ENCODE peak calls at places on chromosome 18, in seven cellular contexts. P is neuronal stem cell, I is IMR-90, J is H9, M is mesendoderm, K is H1, O is trophoblast cell. H is an unnamed sample.

GRCh38 chr18:48338915-48339314 is 70.3 kb downstream of the ZBTB7C start:
- DNase-seq in I (no peak), K (no peak), J (no peak), P (no peak), O (no peak), M (no peak), H (no peak)

GRCh38 chr18:3305354-3305762 is 43.4 kb downstream of the MYL12B start:
- DNase-seq in O (peak), P (no peak), K (no peak), M (no peak), J (no peak), I (peak), H (peak)

GRCh38 chr18:36672437-36673344 is 156.1 kb downstream of the TPGS2 start:
- DNase-seq in K (no peak), O (no peak), P (no peak), J (no peak), I (peak), M (no peak), H (peak)

GRCh38 chr18:8177330-8178016 is 431.8 kb upstream of the RAB12 start:
- DNase-seq in I (peak), M (peak), O (peak), P (no peak), K (no peak), J (peak), H (peak)

GRCh38 chr18:3624818-3625716 is 175.1 kb downstream of the TGIF1 start:
- DNase-seq in I (peak), M (peak), J (no peak), P (no peak), K (no peak), O (peak), H (peak)

GRCh38 chr18:3604626-3605408 is 154.8 kb downstream of the TGIF1 start:
- DNase-seq in J (no peak), M (peak), O (peak), P (no peak), I (peak), K (no peak), H (peak)

GRCh38 chr18:62663731-62664336 is 51.5 kb upstream of the PHLPP1 start:
- DNase-seq in M (peak), K (no peak), I (peak), J (no peak), P (no peak), O (peak), H (peak)

GRCh38 chr18:8367217-8367988 is 241.8 kb upstream of the RAB12 start:
- DNase-seq in I (no peak), J (peak), O (peak), P (peak), K (peak), M (peak), H (peak)

GRCh38 chr18:69261436-69261835 is 139.3 kb upstream of the DOK6 start:
- DNase-seq in O (no peak), M (no peak), K (no peak), J (no peak), I (no peak), P (peak), H (no peak)

GRCh38 chr18:13305326-13305725 is 86.8 kb downstream of the LDLRAD4 start:
- DNase-seq in K (no peak), I (no peak), M (no peak), J (no peak), O (no peak), P (no peak), H (no peak)
- H3K4ac ChIP-seq in K (no peak), I (no peak), M (no peak), J (no peak), O (no peak), P (no peak), H (no peak)

GRCh38 chr18:74294526-74294925 is 2.8 kb upstream of the CYB5A start:
- DNase-seq in K (no peak), M (no peak), J (no peak), O (peak), P (no peak), I (no peak), H (no peak)

GRCh38 chr18:74303306-74303705 is 11.5 kb upstream of the CYB5A start:
- DNase-seq in K (no peak), I (no peak), O (no peak), M (no peak), J (no peak), P (no peak), H (no peak)

GRCh38 chr18:74303936-74304335 is 11.7 kb upstream of the C18orf63 start:
- DNase-seq in K (no peak), M (no peak), J (no peak), I (peak), O (peak), P (no peak), H (no peak)

GRCh38 chr18:74299746-74300145 is 8.0 kb upstream of the CYB5A start:
- DNase-seq in M (no peak), I (peak), J (no peak), K (no peak), O (no peak), P (no peak), H (no peak)

GRCh38 chr18:74299162-74299561 is 7.4 kb upstream of the CYB5A start:
- DNase-seq in I (no peak), J (no peak), K (no peak), P (no peak), O (no peak), M (no peak), H (no peak)
- H3K4me2 ChIP-seq in I (no peak), J (no peak), K (no peak), P (no peak), O (no peak), M (no peak), H (no peak)

DNA sequence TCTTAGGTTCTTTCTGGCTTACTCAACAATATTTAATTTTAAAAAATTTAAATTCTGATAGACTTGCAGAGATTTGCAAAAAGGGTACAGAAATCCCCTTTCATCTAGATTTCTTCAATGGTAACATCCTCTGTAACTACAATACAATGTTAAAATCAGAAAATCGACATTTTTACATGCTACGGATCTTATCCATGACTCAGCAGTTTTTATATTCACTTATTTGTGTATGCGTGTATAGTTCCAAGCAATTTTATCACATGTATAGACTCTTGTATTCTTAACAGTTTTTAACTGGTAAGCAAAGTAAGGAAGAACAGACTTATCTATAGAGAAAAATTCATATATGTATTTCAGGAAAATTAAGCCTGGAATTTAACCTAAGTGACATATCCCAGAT is 256.1 kb upstream of the MEX3C start:
- DNase-seq in J (no peak), P (no peak), O (no peak), I (no peak), M (no peak), K (no peak), H (no peak)
- H3K4ac ChIP-seq in J (no peak), P (no peak), O (no peak), I (no peak), M (no peak), K (no peak), H (no peak)

DNA sequence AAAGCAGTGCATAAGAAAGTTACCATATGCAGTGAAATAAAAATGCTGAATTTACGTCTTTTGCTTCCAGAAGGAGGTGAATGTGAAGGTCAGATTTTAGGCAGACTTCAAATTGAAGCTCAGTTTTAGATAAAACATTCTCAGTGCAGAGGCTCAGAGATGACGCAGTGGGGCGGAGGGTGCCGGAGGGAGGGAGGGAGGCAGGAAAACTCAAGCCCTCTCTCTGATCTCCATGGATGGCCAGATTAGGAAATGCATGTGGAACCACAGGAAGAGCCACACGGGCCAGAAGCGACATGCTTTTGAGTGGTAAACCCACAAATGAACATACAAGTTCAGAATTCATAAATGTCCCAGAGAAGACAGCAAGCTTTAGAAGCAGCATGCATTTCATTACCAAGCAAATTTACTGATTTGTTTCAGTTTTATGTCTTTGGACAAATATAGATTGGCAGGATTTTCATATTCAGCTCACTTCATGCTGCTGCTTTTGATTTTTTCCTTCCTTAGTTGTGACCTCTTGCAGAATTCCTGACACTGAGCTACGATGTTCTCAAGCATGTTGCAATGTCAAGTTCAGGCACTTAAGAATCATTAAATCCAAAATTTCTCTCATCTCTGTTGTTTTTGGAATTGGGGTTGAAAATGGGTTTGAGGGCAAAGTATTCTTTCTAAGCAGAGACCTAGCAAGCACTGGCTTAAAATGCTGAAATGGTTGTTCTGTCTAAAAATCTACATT is 29.7 kb upstream of the APCDD1 start:
- DNase-seq in M (no peak), J (no peak), P (no peak), K (no peak), I (no peak), O (no peak), H (peak)
- H3K4me2 ChIP-seq in M (no peak), J (no peak), P (no peak), K (no peak), I (peak), O (no peak), H (no peak)